ENCODE peak calls at places on chromosomes 16 and 17, in four cellular contexts. E is A673, Z is MCF 10A, R is tibial artery. Q is an unnamed sample.

GRCh38 chr17:31433091-31433790 is 41.8 kb downstream of the RAB11FIP4 start:
- DNase-seq in E (no peak), R (no peak), Z (no peak), Q (no peak)

GRCh38 chr16:80526418-80527061 is 14.3 kb upstream of the DYNLRB2 start:
- DNase-seq in Z (peak; percentile 74), E (peak; percentile 64), R (no peak), Q (peak; percentile 40)

GRCh38 chr16:28915181-28915580 is 9.9 kb downstream of the RABEP2 start:
- DNase-seq in R (no peak), Z (no peak), E (no peak), Q (no peak)

GRCh38 chr16:82317411-82318168 is 147.6 kb upstream of the MPHOSPH6 start:
- DNase-seq in Z (no peak), R (peak; percentile 72), E (no peak), Q (no peak)

GRCh38 chr17:33854596-33854995 is 400.5 kb upstream of the CCL2 start:
- DNase-seq in Z (no peak), E (no peak), R (no peak), Q (no peak)

GRCh38 chr16:75238132-75238852 is 13.1 kb downstream of the BCAR1 start:
- DNase-seq in E (peak; percentile 88), Z (no peak), R (peak; percentile 96), Q (peak; percentile 90)

GRCh38 chr16:3876695-3877094 is 3.8 kb downstream of the CREBBP start:
- DNase-seq in E (no peak), R (no peak), Z (no peak), Q (no peak)

GRCh38 chr16:57669476-57670162 is 1.5 kb downstream of the ADGRG3 start:
- DNase-seq in Z (no peak), R (no peak), E (no peak), Q (no peak)

GRCh38 chr17:79627766-79628690 is 17.2 kb upstream of the RBFOX3 start:
- DNase-seq in Z (no peak), R (peak; percentile 50), E (no peak), Q (no peak)

GRCh38 chr16:69199382-69199781 is 12.4 kb downstream of the SNTB2 start:
- DNase-seq in E (no peak), Z (peak; percentile 95), R (no peak), Q (peak; percentile 30)

GRCh38 chr17:17388657-17389496 is 85.7 kb downstream of the NT5M start:
- DNase-seq in E (no peak), R (no peak), Z (no peak), Q (no peak)

GRCh38 chr16:31467151-31467550 is 4.8 kb upstream of the TGFB1I1 start:
- DNase-seq in R (no peak), E (no peak), Z (no peak), Q (peak; percentile 5)

GRCh38 chr17:44350733-44351226 is 5.7 kb downstream of the GRN start:
- DNase-seq in Z (peak; percentile 66), E (peak; percentile 59), R (no peak), Q (peak; percentile 59)

GRCh38 chr17:63773272-63774140 is at the start of gene CCDC47:
- DNase-seq in Z (peak; percentile 99), R (peak; percentile 100), E (peak; percentile 100), Q (peak; percentile 99)

GRCh38 chr17:5031365-5032082 is 3.7 kb downstream of the SLC52A1 start:
- DNase-seq in E (peak; percentile 94), R (peak; percentile 82), Z (peak; percentile 78), Q (peak; percentile 82)

GRCh38 chr16:65202461-65202860 is 80.6 kb upstream of the CDH11 start:
- DNase-seq in R (no peak), Z (peak; percentile 4), E (peak; percentile 33), Q (no peak)

GRCh38 chr16:79721186-79721745 is 120.7 kb upstream of the MAF start:
- DNase-seq in Z (no peak), R (no peak), E (no peak), Q (peak; percentile 44)

GRCh38 chr17:21523482-21524210 is 147.5 kb downstream of the KCNJ12 start:
- DNase-seq in Z (no peak), E (no peak), R (no peak), Q (no peak)